ENCODE peak calls at places on chromosomes 11 and 22, in seven cellular contexts. N is cardiac muscle cell; J is mammary epithelial cell; O is CD8-positive, alpha-beta T cell; Q is BJ; Y is lower lobe of right lung; A is ovary. C is an unnamed sample. For H3K36me3, the result is how much of the 10 kb centered on the place peaks cover.

GRCh38 chr11:22923561-22923960 is 63.3 kb upstream of the CCDC179 start:
- DNase-seq in N (no peak), J (no peak), O (no peak), Q (no peak), Y (no peak), A (no peak), C (no peak)

GRCh38 chr11:30914143-30914762 is 328.1 kb upstream of the MPPED2 start:
- DNase-seq in N (peak), J (peak), O (no peak), Q (no peak), Y (peak), A (no peak), C (no peak)

GRCh38 chr11:44559207-44559943 is 6.1 kb upstream of the CD82 start:
- DNase-seq in N (no peak), J (no peak), O (no peak), Q (no peak), Y (no peak), A (no peak), C (peak)

GRCh38 chr11:96167787-96168186 is 175.2 kb downstream of the MAML2 start:
- DNase-seq in N (no peak), J (no peak), O (no peak), Q (no peak), Y (no peak), A (no peak), C (no peak)

GRCh38 chr22:32444068-32444467 is 20.2 kb downstream of the BPIFC start:
- DNase-seq in N (peak), J (peak), O (no peak), Q (no peak), Y (no peak), A (no peak), C (no peak)

GRCh38 chr11:44659641-44660040 is 67.1 kb upstream of the TSPAN18 start:
- DNase-seq in N (no peak), J (no peak), O (no peak), Q (no peak), Y (no peak), A (no peak), C (no peak)

GRCh38 chr22:49149721-49150608 is 677.7 kb downstream of the BRD1 start:
- DNase-seq in N (no peak), J (no peak), O (no peak), Q (no peak), Y (no peak), A (no peak), C (no peak)

GRCh38 chr22:20039683-20040325 is 18.9 kb downstream of the TANGO2 start:
- DNase-seq in N (no peak), J (no peak), O (no peak), Q (no peak), Y (no peak), A (no peak), C (no peak)

GRCh38 chr11:68256331-68256741 is 15.4 kb downstream of the C11orf24 start:
- DNase-seq in N (peak), J (no peak), O (no peak), Q (no peak), Y (no peak), A (peak), C (no peak)

GRCh38 chr11:104630352-104630751 is 267.9 kb downstream of the CASP12 start:
- DNase-seq in N (no peak), J (no peak), O (no peak), Q (no peak), Y (no peak), A (no peak), C (no peak)

GRCh38 chr22:26801449-26801848 is 144.1 kb downstream of the MIAT start:
- DNase-seq in N (no peak), J (no peak), O (no peak), Q (no peak), Y (no peak), A (no peak), C (no peak)
- H3K4me3 ChIP-seq in N (no peak), J (no peak), O (no peak), Q (no peak), Y (no peak), A (no peak), C (no peak)

DNA sequence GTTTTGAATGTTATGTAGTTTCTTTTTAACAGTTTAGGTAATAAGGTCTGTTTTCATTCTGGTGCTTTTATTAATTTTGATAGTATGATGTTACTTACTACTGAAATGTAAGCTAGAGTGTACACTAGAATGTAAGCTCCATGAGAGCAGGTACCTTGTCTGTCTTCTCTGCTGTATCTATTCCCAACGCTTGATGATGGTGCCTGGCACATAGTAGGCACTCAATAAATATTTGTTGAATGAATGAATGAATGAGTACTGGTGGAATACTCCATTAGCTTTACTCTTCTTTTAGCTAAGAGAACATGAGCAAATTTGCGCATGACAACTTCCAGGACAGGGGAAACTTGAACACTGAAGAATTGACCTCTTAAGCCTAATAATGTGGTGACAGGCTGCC is 6.6 kb upstream of the NAT10 start:
- DNase-seq in N (no peak), J (no peak), O (no peak), Q (no peak), Y (no peak), A (no peak), C (no peak)
- H3K36me3 ChIP-seq in N (half or more), J (under half), O (under half), Q (under half), Y (half or more), A (under half), C (under half)

DNA sequence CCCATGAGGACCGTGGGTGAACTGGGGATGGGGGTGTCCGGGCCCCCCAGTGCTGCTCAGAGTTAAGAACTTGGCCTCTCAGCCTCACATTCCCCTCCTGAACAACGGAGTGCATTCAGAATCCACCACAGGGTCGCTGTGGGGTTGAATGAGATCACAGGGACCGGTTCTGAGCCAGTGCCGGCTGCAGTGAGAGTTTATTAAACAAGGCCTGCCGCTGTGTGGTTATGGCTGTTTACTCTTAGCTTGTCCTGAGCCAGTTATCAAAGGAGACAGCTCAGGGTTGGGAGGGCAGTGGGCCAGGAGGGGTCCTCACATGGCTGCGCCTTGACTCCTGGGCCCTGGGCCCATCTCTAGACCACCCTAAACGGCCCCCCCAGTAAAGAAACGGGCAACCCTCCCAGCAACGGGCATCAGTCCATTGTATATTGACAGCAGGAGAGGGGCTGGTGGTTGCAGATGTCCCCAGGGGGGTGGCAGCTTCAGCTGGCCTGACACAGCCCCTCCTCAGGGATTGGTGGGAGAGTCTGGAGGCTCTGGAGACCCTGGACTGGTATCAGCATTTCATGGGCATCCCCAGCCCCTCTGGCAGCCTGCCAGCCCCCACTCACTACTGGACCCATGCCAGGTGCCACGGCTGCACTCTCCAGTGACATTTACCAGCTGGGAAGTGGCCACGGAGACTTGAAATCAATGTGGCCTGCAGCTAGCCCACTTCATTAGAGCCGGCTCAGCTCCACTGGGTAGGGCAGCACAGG is 15.1 kb upstream of the CABP7 start:
- DNase-seq in N (peak), J (no peak), O (no peak), Q (no peak), Y (no peak), A (no peak), C (no peak)
- H3K4me3 ChIP-seq in N (no peak), J (no peak), O (no peak), Q (no peak), Y (no peak), A (no peak), C (no peak)

DNA sequence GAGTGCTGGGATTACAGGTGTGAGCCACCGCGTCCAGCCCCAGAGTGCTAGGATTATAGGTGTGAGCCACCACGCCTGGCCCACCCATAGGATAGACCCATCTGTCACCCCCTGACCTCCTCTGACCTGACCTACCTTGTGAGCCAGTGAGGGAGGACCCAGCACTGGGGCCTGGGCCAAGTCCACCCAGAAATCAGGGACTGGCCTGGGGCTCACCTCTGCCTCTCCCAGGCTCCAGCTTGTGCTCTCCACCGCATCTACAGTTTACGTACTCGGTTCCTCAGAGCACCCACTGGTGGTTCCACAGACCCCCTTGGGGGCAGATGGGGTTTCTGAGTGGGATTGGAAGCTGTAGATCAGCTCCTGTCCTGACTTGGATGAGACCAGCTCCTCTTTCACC is 6.4 kb downstream of the SLC29A2 start:
- DNase-seq in N (no peak), J (no peak), O (no peak), Q (no peak), Y (no peak), A (no peak), C (no peak)
- H3K36me3 ChIP-seq in N (under half), J (under half), O (under half), Q (under half), Y (under half), A (under half), C (under half)

GRCh38 chr11:45900916-45901617 is 6.0 kb downstream of the FREY1 start:
- DNase-seq in N (peak), J (no peak), O (no peak), Q (no peak), Y (no peak), A (peak), C (no peak)
- H3K4me3 ChIP-seq in N (no peak), J (no peak), O (no peak), Q (peak), Y (peak), A (peak), C (no peak)

GRCh38 chr22:42974223-42974622 is 40.7 kb downstream of the PACSIN2 start:
- DNase-seq in N (no peak), J (no peak), O (no peak), Q (no peak), Y (no peak), A (no peak), C (no peak)
- H3K36me3 ChIP-seq in N (under half), J (under half), O (under half), Q (under half), Y (under half), A (under half), C (under half)

GRCh38 chr22:24686280-24686679 is 83.3 kb downstream of the GGT1 start:
- DNase-seq in N (peak), J (no peak), O (no peak), Q (no peak), Y (no peak), A (no peak), C (no peak)

GRCh38 chr22:24683671-24684070 is 80.7 kb downstream of the GGT1 start:
- DNase-seq in N (peak), J (no peak), O (no peak), Q (peak), Y (no peak), A (no peak), C (no peak)

GRCh38 chr22:24681236-24681635 is 78.2 kb downstream of the GGT1 start:
- DNase-seq in N (peak), J (no peak), O (no peak), Q (peak), Y (no peak), A (no peak), C (no peak)

GRCh38 chr22:24688294-24688693 is 85.3 kb downstream of the GGT1 start:
- DNase-seq in N (no peak), J (no peak), O (no peak), Q (no peak), Y (no peak), A (no peak), C (no peak)

GRCh38 chr22:24685804-24686203 is 82.8 kb downstream of the GGT1 start:
- DNase-seq in N (peak), J (no peak), O (no peak), Q (no peak), Y (no peak), A (no peak), C (no peak)
- H3K4me3 ChIP-seq in N (no peak), J (no peak), O (no peak), Q (no peak), Y (peak), A (no peak), C (no peak)

DNA sequence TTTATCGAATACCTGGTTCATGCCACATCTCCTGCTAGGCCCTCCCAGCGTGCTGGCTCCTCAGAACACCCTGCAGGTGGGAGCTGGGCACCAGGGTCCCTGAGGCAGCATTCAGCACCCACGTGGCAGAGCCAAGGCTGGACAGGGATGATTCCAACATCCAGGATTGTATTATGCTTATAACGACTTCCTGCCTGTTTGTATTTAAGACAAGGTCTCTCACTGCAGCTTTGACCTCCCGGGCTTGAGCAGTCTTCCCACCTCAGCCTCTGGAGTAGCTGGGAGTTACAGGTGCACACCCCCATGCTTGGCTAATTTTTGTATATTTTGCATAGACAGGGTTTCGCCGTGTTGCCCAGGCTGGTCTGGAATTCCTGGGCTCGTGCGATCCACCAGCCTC is 64.7 kb upstream of the WNT7B start:
- DNase-seq in N (no peak), J (no peak), O (no peak), Q (no peak), Y (peak), A (no peak), C (no peak)
- H3K36me3 ChIP-seq in N (under half), J (under half), O (under half), Q (under half), Y (under half), A (under half), C (under half)